ENCODE peak calls at places on chromosomes 3 and 15, in ten cellular contexts. Z is body of pancreas, L is HCT116, Q is esophagus squamous epithelium, R is A549, Y is stomach, J is IMR-90, H is erythroblast, U is heart left ventricle, B is breast epithelium. C is an unnamed sample.

GRCh38 chr3:50327943-50328691 is at the start of gene TUSC2:
- DNase-seq in Z (peak; percentile 99), L (peak; percentile 93), Q (peak; percentile 78), R (peak; percentile 96), Y (peak; percentile 99), J (peak; percentile 94), H (peak; percentile 97), U (peak; percentile 97), B (peak; percentile 97), C (peak; percentile 98)

GRCh38 chr3:115804722-115805121 is 181.4 kb downstream of the GAP43 start:
- DNase-seq in Z (no peak), L (no peak), Q (no peak), R (peak; percentile 28), Y (no peak), J (peak; percentile 93), H (no peak), U (no peak), B (no peak), C (no peak)

GRCh38 chr3:160481856-160482255 is 32.3 kb upstream of the TRIM59 start:
- DNase-seq in Z (no peak), L (no peak), Q (no peak), R (no peak), Y (no peak), J (no peak), H (no peak), U (no peak), B (no peak), C (no peak)

GRCh38 chr3:86973440-86973839 is 17.5 kb downstream of the VGLL3 start:
- DNase-seq in Z (no peak), L (no peak), Q (no peak), R (no peak), Y (no peak), J (peak; percentile 94), H (no peak), U (no peak), B (no peak), C (no peak)

GRCh38 chr3:104750581-104750980 is 616.1 kb upstream of the ALCAM start:
- DNase-seq in Z (no peak), L (no peak), Q (no peak), R (no peak), Y (no peak), J (no peak), H (no peak), U (no peak), B (no peak), C (no peak)

GRCh38 chr3:127742580-127742979 is 69.8 kb downstream of the ABTB1 start:
- DNase-seq in Z (no peak), L (no peak), Q (no peak), R (no peak), Y (no peak), J (no peak), H (no peak), U (no peak), B (no peak), C (no peak)

GRCh38 chr3:17939157-17939556 is 196.7 kb upstream of the TBC1D5 start:
- DNase-seq in Z (no peak), L (no peak), Q (no peak), R (no peak), Y (no peak), J (no peak), H (no peak), U (no peak), B (no peak), C (no peak)

GRCh38 chr3:120177907-120178306 is 83.7 kb upstream of the GSK3B start:
- DNase-seq in Z (no peak), L (no peak), Q (no peak), R (no peak), Y (no peak), J (no peak), H (no peak), U (no peak), B (no peak), C (no peak)

GRCh38 chr3:53796161-53796560 is 50.1 kb downstream of the CHDH start:
- DNase-seq in Z (peak; percentile 53), L (no peak), Q (no peak), R (no peak), Y (peak; percentile 47), J (no peak), H (peak; percentile 73), U (peak; percentile 43), B (no peak), C (peak; percentile 16)

GRCh38 chr15:38547255-38547997 is 17.2 kb downstream of the RASGRP1 start:
- DNase-seq in Z (no peak), L (no peak), Q (no peak), R (no peak), Y (no peak), J (peak; percentile 70), H (no peak), U (no peak), B (no peak), C (no peak)

GRCh38 chr3:196323723-196324122 is 5.7 kb upstream of the DYNLT2B start:
- DNase-seq in Z (no peak), L (no peak), Q (no peak), R (no peak), Y (no peak), J (peak; percentile 47), H (peak; percentile 34), U (no peak), B (no peak), C (no peak)

GRCh38 chr3:196323016-196323415 is 5.0 kb upstream of the DYNLT2B start:
- DNase-seq in Z (no peak), L (no peak), Q (no peak), R (no peak), Y (no peak), J (no peak), H (no peak), U (no peak), B (no peak), C (no peak)

GRCh38 chr3:196321162-196321561 is 3.1 kb upstream of the DYNLT2B start:
- DNase-seq in Z (no peak), L (no peak), Q (no peak), R (no peak), Y (no peak), J (no peak), H (no peak), U (peak; percentile 27), B (no peak), C (no peak)

GRCh38 chr3:196317702-196318467 is at the start of gene DYNLT2B:
- DNase-seq in Z (peak; percentile 90), L (peak; percentile 74), Q (peak; percentile 47), R (peak; percentile 83), Y (peak; percentile 90), J (peak; percentile 84), H (peak; percentile 97), U (peak; percentile 89), B (peak; percentile 82), C (peak; percentile 83)

DNA sequence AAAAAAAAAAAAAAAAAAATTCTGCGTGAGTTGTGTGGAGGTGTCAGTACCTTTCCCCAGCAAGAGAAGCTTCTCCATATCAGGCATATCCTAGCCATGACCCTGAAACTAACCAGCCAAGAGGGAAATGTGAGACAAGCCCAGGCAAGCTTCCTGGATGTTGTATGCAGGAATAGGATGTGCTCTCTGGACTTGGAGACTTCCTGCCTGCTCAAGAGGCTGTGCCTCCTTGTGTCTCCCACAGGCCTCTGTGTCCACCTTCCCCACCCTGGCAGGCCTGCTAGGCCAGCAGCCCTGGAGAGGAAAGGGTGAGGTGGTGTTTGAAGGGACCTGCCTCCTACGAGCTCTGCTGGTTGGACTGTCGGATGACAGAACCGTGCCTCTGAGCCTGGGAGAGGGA is 2.1 kb upstream of the DYNLT2B start:
- DNase-seq in Z (no peak), L (no peak), Q (no peak), R (no peak), Y (no peak), J (no peak), H (no peak), U (no peak), B (no peak), C (no peak)
- TF ChIP-seq POLR2A in Z (no peak), L (no peak), Q (no peak), R (no peak), Y (no peak), J (no peak), H (no peak), U (no peak), B (no peak), C (no peak)

DNA sequence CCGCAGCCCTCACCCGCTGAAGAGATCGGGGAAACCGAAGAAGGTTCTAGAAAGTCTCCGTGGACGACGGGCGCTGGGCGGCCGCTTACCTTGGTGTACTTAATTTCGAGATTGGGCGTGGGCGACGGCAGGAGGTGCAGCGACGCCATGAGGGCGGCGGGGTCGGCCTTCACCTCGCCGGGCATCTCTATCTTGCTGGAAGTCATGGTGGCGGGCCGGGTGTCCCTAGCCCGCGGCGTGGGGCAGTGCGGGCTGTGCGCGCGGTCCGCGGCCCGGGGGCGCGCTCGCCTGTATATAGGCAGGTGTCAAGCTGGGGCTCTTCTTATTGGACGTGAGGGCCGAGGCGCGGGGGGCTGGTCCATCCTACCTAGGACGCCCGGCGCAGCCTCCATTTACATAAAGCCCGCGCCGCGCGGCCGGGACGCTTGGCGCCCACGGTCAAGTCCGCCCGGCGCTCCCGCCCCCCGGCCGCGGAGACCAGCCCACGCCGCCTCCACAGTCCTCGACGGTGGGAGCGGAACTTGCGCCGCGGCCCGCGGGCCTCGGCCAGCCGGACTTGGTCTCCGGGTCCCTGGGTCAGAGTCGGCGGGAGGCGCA is at the start of gene ALDH1A2:
- DNase-seq in Z (peak; percentile 28), L (no peak), Q (no peak), R (no peak), Y (no peak), J (no peak), H (no peak), U (peak; percentile 47), B (no peak), C (peak; percentile 25)
- TF ChIP-seq POLR2A in Z (no peak), L (no peak), Q (no peak), R (no peak), Y (no peak), J (no peak), H (no peak), U (no peak), B (no peak), C (no peak)

DNA sequence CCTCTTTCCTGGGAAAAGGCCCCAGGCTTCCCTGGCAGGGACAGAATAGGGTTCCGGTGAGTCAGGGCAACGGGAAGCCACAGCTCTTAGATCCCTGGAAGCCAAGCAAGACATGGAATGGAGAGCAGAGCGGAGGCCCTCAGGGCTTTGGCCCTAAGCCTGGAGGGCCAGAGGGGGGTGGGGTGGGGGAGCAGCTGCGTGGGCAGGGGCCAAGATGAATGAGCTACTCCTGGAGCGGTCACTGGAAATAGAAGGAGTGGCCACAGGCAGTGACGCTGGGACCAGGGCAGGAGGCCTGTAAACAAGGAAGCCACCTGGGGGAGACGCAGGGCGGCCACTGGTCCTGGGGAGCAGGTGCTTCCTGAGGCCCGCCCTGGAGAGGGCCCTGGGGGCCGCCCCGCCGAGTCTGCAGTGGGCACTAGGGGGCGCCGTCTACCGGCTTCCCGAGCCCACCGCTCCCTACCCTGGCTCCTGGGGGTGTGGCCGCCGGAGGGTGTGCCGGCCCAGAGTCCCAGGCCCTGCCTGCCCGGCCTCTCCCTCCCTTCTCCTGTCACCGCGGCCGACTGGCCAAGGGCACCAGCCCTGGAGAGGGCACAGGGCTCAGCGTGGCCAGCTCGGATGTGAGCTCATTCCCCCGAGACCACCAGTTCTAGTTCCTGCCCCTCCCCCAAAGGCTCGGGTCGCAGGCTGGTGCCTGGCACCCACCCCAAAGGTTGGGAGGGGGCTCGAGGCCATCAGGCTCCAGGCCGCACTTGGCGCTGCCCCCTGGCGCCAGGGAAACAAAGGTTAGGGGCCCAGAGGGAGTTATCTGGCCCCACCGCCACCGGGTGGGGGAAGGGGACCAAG is 12.1 kb downstream of the VPS18 start:
- DNase-seq in Z (peak; percentile 94), L (peak; percentile 90), Q (no peak), R (no peak), Y (peak; percentile 96), J (peak; percentile 96), H (peak; percentile 79), U (peak; percentile 93), B (peak; percentile 88), C (peak; percentile 83)
- TF ChIP-seq POLR2A in Z (peak; percentile 56), L (no peak), Q (no peak), R (no peak), Y (no peak), J (peak; percentile 45), H (no peak), U (peak; percentile 56), B (no peak), C (no peak)

GRCh38 chr3:128922804-128923459 is 43.5 kb downstream of the ACAD9 start:
- DNase-seq in Z (no peak), L (no peak), Q (no peak), R (no peak), Y (no peak), J (no peak), H (no peak), U (no peak), B (no peak), C (no peak)
- TF ChIP-seq POLR2A in Z (no peak), L (no peak), Q (no peak), R (no peak), Y (no peak), J (no peak), H (peak; percentile 12), U (no peak), B (no peak), C (no peak)

C was measured in prostate gland.